ENCODE peak calls at places on chromosome 5, in nine cellular contexts. One of them, this sample, is unnamed.

GRCh38 chr5:1079486-1079885 is 32.4 kb downstream of the SLC12A7 start:
- DNase-seq in mammary epithelial cell: no peak
- DNase-seq in heart left ventricle: no peak
- DNase-seq in osteoblast: no peak
- DNase-seq in endodermal cell: no peak
- DNase-seq in aorta: no peak
- DNase-seq in spleen: no peak
- DNase-seq in neural progenitor cell: no peak
- DNase-seq in CD4-positive, CD25-positive, alpha-beta regulatory T cell: no peak
- DNase-seq in this sample: no peak

GRCh38 chr5:89595065-89595464 is 712.1 kb upstream of the MEF2C start:
- DNase-seq in osteoblast: peak; percentile 11
- DNase-seq in neural progenitor cell: no peak
- DNase-seq in mammary epithelial cell: no peak
- DNase-seq in heart left ventricle: no peak
- DNase-seq in CD4-positive, CD25-positive, alpha-beta regulatory T cell: no peak
- DNase-seq in aorta: no peak
- DNase-seq in endodermal cell: no peak
- DNase-seq in spleen: no peak
- DNase-seq in this sample: no peak

GRCh38 chr5:168529361-168530234 is 493 bp downstream of the FBLL1 start:
- DNase-seq in heart left ventricle: no peak
- DNase-seq in spleen: no peak
- DNase-seq in neural progenitor cell: peak; percentile 47
- DNase-seq in CD4-positive, CD25-positive, alpha-beta regulatory T cell: no peak
- DNase-seq in osteoblast: peak; percentile 72
- DNase-seq in mammary epithelial cell: no peak
- DNase-seq in aorta: peak; percentile 44
- DNase-seq in endodermal cell: peak; percentile 69
- DNase-seq in this sample: no peak

GRCh38 chr5:65769539-65769938 is 47.5 kb downstream of the NLN start:
- DNase-seq in neural progenitor cell: no peak
- DNase-seq in heart left ventricle: no peak
- DNase-seq in aorta: no peak
- DNase-seq in mammary epithelial cell: peak; percentile 87
- DNase-seq in osteoblast: peak; percentile 88
- DNase-seq in spleen: no peak
- DNase-seq in endodermal cell: no peak
- DNase-seq in CD4-positive, CD25-positive, alpha-beta regulatory T cell: no peak
- DNase-seq in this sample: no peak

GRCh38 chr5:180689071-180689694 is 39.8 kb upstream of the FLT4 start:
- DNase-seq in spleen: no peak
- DNase-seq in osteoblast: no peak
- DNase-seq in aorta: no peak
- DNase-seq in endodermal cell: no peak
- DNase-seq in mammary epithelial cell: no peak
- DNase-seq in heart left ventricle: no peak
- DNase-seq in neural progenitor cell: no peak
- DNase-seq in CD4-positive, CD25-positive, alpha-beta regulatory T cell: peak; percentile 55
- DNase-seq in this sample: no peak

GRCh38 chr5:8892931-8893330 is 652.9 kb downstream of the SEMA5A start:
- DNase-seq in spleen: no peak
- DNase-seq in endodermal cell: no peak
- DNase-seq in neural progenitor cell: no peak
- DNase-seq in mammary epithelial cell: no peak
- DNase-seq in osteoblast: no peak
- DNase-seq in aorta: no peak
- DNase-seq in CD4-positive, CD25-positive, alpha-beta regulatory T cell: no peak
- DNase-seq in heart left ventricle: no peak
- DNase-seq in this sample: no peak

GRCh38 chr5:54325610-54326311 is 15.4 kb upstream of the ARL15 start:
- DNase-seq in CD4-positive, CD25-positive, alpha-beta regulatory T cell: no peak
- DNase-seq in spleen: no peak
- DNase-seq in aorta: no peak
- DNase-seq in neural progenitor cell: no peak
- DNase-seq in mammary epithelial cell: no peak
- DNase-seq in endodermal cell: no peak
- DNase-seq in heart left ventricle: no peak
- DNase-seq in osteoblast: no peak
- DNase-seq in this sample: no peak

GRCh38 chr5:1500411-1501091 is 23.2 kb downstream of the LPCAT1 start:
- DNase-seq in neural progenitor cell: no peak
- DNase-seq in spleen: no peak
- DNase-seq in CD4-positive, CD25-positive, alpha-beta regulatory T cell: no peak
- DNase-seq in endodermal cell: no peak
- DNase-seq in heart left ventricle: peak; percentile 74
- DNase-seq in aorta: peak; percentile 85
- DNase-seq in osteoblast: no peak
- DNase-seq in mammary epithelial cell: no peak
- DNase-seq in this sample: peak; percentile 84

GRCh38 chr5:72221099-72221498 is 98.9 kb downstream of the MRPS27 start:
- DNase-seq in heart left ventricle: no peak
- DNase-seq in endodermal cell: no peak
- DNase-seq in CD4-positive, CD25-positive, alpha-beta regulatory T cell: no peak
- DNase-seq in aorta: no peak
- DNase-seq in neural progenitor cell: no peak
- DNase-seq in spleen: no peak
- DNase-seq in mammary epithelial cell: no peak
- DNase-seq in osteoblast: no peak
- DNase-seq in this sample: no peak

GRCh38 chr5:64315778-64316177 is 150.1 kb downstream of the RNF180 start:
- DNase-seq in heart left ventricle: no peak
- DNase-seq in neural progenitor cell: no peak
- DNase-seq in mammary epithelial cell: no peak
- DNase-seq in spleen: no peak
- DNase-seq in osteoblast: no peak
- DNase-seq in aorta: peak; percentile 35
- DNase-seq in CD4-positive, CD25-positive, alpha-beta regulatory T cell: no peak
- DNase-seq in endodermal cell: no peak
- DNase-seq in this sample: no peak

GRCh38 chr5:31783762-31784161 is 144.8 kb downstream of the PDZD2 start:
- DNase-seq in osteoblast: no peak
- DNase-seq in neural progenitor cell: peak; percentile 9
- DNase-seq in endodermal cell: no peak
- DNase-seq in aorta: no peak
- DNase-seq in mammary epithelial cell: no peak
- DNase-seq in CD4-positive, CD25-positive, alpha-beta regulatory T cell: no peak
- DNase-seq in spleen: no peak
- DNase-seq in heart left ventricle: no peak
- DNase-seq in this sample: no peak

DNA sequence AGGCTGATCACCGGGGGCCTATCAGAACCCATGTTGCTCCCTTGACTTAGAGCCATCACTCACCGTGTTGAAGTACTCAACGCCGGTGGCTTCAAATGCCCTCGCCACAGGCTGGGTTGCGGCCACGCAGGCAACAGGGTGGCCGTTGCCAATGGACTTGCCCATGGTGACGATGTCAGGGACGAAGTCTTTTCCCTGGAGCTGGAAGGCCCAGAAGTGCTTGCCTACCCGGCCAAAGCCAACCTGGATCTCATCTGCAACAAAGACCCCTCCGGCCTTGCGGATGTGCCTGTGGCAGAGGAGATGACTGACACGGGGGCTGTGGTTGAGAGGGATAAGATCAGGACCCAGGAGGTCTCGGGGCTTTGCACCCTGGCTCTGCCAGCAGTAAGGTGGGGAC is 10.3 kb downstream of the PHYKPL start:
- DNase-seq in neural progenitor cell: no peak
- DNase-seq in endodermal cell: no peak
- DNase-seq in heart left ventricle: no peak
- DNase-seq in spleen: no peak
- DNase-seq in CD4-positive, CD25-positive, alpha-beta regulatory T cell: no peak
- DNase-seq in osteoblast: no peak
- DNase-seq in aorta: no peak
- DNase-seq in mammary epithelial cell: no peak
- DNase-seq in this sample: no peak
- H3K27ac ChIP-seq in neural progenitor cell: no peak overlapping the region
- H3K27ac ChIP-seq in endodermal cell: no peak overlapping the region
- H3K27ac ChIP-seq in heart left ventricle: no peak overlapping the region
- H3K27ac ChIP-seq in spleen: no peak overlapping the region
- H3K27ac ChIP-seq in CD4-positive, CD25-positive, alpha-beta regulatory T cell: no peak overlapping the region
- H3K27ac ChIP-seq in osteoblast: no peak overlapping the region
- H3K27ac ChIP-seq in aorta: no peak overlapping the region
- H3K27ac ChIP-seq in mammary epithelial cell: no peak overlapping the region
- H3K27ac ChIP-seq in this sample: no peak overlapping the region

DNA sequence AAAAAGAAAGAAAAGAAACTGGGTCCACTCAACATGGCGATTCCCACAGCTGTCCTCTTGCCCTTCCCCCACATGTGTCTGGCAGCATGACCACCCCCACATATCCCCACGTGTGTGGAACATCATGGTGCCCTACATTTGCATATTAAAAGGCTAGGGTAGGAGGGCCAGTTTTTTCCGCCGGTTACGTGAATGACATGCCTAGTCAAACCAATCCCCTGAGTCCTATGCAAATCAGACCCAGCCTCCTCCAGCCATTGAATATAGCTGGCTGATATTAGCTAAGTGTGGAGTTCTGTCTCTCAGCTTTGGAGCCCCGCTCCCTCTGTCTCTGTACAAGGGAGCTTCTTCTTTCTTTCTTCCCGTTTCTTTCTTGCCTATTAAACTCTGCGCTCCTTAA is 33.0 kb upstream of the CCDC112 start:
- DNase-seq in heart left ventricle: no peak
- DNase-seq in osteoblast: no peak
- DNase-seq in spleen: no peak
- DNase-seq in aorta: no peak
- DNase-seq in neural progenitor cell: peak; percentile 6
- DNase-seq in mammary epithelial cell: no peak
- DNase-seq in CD4-positive, CD25-positive, alpha-beta regulatory T cell: no peak
- DNase-seq in endodermal cell: peak; percentile 75
- DNase-seq in this sample: no peak
- H3K4me3 ChIP-seq in heart left ventricle: no peak overlapping the region
- H3K4me3 ChIP-seq in osteoblast: no peak overlapping the region
- H3K4me3 ChIP-seq in spleen: no peak overlapping the region
- H3K4me3 ChIP-seq in aorta: no peak overlapping the region
- H3K4me3 ChIP-seq in neural progenitor cell: no peak overlapping the region
- H3K4me3 ChIP-seq in mammary epithelial cell: no peak overlapping the region
- H3K4me3 ChIP-seq in CD4-positive, CD25-positive, alpha-beta regulatory T cell: no peak overlapping the region
- H3K4me3 ChIP-seq in endodermal cell: no peak overlapping the region
- H3K4me3 ChIP-seq in this sample: no peak overlapping the region

GRCh38 chr5:139847091-139847490 is 51.5 kb downstream of the PSD2 start:
- DNase-seq in heart left ventricle: no peak
- DNase-seq in CD4-positive, CD25-positive, alpha-beta regulatory T cell: no peak
- DNase-seq in osteoblast: peak; percentile 66
- DNase-seq in endodermal cell: no peak
- DNase-seq in aorta: no peak
- DNase-seq in spleen: peak; percentile 64
- DNase-seq in mammary epithelial cell: no peak
- DNase-seq in neural progenitor cell: no peak
- DNase-seq in this sample: no peak

GRCh38 chr5:139847790-139848507 is 52.3 kb downstream of the PSD2 start:
- DNase-seq in mammary epithelial cell: peak; percentile 33
- DNase-seq in neural progenitor cell: peak; percentile 89
- DNase-seq in spleen: peak; percentile 94
- DNase-seq in aorta: peak; percentile 78
- DNase-seq in heart left ventricle: peak; percentile 61
- DNase-seq in endodermal cell: peak; percentile 82
- DNase-seq in CD4-positive, CD25-positive, alpha-beta regulatory T cell: peak; percentile 73
- DNase-seq in osteoblast: peak; percentile 95
- DNase-seq in this sample: no peak

GRCh38 chr5:139843991-139844390 is 48.4 kb downstream of the PSD2 start:
- DNase-seq in CD4-positive, CD25-positive, alpha-beta regulatory T cell: no peak
- DNase-seq in mammary epithelial cell: no peak
- DNase-seq in spleen: no peak
- DNase-seq in heart left ventricle: no peak
- DNase-seq in aorta: no peak
- DNase-seq in osteoblast: peak; percentile 41
- DNase-seq in endodermal cell: no peak
- DNase-seq in neural progenitor cell: no peak
- DNase-seq in this sample: no peak

GRCh38 chr5:139844472-139845145 is 49.0 kb downstream of the PSD2 start:
- DNase-seq in endodermal cell: peak; percentile 96
- DNase-seq in mammary epithelial cell: peak; percentile 41
- DNase-seq in neural progenitor cell: peak; percentile 92
- DNase-seq in aorta: peak; percentile 86
- DNase-seq in spleen: peak; percentile 90
- DNase-seq in heart left ventricle: peak; percentile 56
- DNase-seq in osteoblast: peak; percentile 96
- DNase-seq in CD4-positive, CD25-positive, alpha-beta regulatory T cell: peak; percentile 55
- DNase-seq in this sample: peak; percentile 68

DNA sequence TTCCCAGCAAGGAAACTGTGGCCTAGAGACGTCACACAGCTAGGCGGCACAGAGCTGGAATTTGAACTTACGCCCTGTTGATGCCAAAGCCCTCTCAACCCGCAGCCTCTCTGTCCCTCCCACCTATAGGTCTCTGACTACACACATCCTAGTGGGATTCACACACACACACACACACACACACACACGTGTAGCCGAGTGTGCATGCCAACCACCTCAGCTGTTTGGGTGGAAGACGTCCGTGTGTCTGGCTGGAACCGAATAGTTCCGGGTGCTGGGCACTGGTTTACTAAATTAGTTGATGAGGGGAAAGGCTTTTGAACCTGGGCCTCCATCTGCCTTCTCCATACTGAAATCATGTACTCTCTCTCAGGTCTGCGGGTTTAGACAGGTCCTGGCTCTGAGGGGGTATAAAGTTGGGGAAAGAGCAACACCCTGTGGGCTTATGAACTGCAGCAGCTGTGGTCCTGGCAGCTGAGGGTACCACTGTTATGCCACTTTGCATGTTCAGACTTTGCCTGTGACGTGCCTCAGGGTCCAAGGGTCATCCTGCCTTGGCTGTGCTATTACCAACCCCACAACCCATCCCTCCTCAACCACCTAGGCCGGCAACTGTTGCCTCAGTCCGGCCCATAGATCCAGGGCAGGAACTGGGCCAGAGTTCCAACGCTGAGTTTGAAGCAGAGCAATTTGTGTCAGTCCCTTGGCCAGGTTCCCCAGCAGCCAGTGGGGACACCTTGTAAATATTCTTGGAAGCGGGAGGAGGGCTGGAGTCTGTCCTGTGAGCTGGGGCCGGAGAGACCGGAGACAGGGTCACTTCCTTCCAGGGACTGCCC is 50.5 kb downstream of the PSD2 start:
- DNase-seq in endodermal cell: no peak
- DNase-seq in mammary epithelial cell: no peak
- DNase-seq in osteoblast: peak; percentile 32
- DNase-seq in spleen: peak; percentile 69
- DNase-seq in neural progenitor cell: no peak
- DNase-seq in aorta: no peak
- DNase-seq in CD4-positive, CD25-positive, alpha-beta regulatory T cell: no peak
- DNase-seq in heart left ventricle: no peak
- DNase-seq in this sample: peak; percentile 56
- H3K27me3 ChIP-seq in endodermal cell: peaks cover 70% of the 10 kb centered on the region
- H3K27me3 ChIP-seq in mammary epithelial cell: no peaks in the 10 kb centered on the region
- H3K27me3 ChIP-seq in osteoblast: peaks cover 58% of the 10 kb centered on the region
- H3K27me3 ChIP-seq in spleen: no peaks in the 10 kb centered on the region
- H3K27me3 ChIP-seq in neural progenitor cell: peaks cover 95% of the 10 kb centered on the region
- H3K27me3 ChIP-seq in aorta: no peaks in the 10 kb centered on the region
- H3K27me3 ChIP-seq in CD4-positive, CD25-positive, alpha-beta regulatory T cell: peaks cover 19% of the 10 kb centered on the region
- H3K27me3 ChIP-seq in heart left ventricle: no peaks in the 10 kb centered on the region
- H3K27me3 ChIP-seq in this sample: no peaks in the 10 kb centered on the region

DNA sequence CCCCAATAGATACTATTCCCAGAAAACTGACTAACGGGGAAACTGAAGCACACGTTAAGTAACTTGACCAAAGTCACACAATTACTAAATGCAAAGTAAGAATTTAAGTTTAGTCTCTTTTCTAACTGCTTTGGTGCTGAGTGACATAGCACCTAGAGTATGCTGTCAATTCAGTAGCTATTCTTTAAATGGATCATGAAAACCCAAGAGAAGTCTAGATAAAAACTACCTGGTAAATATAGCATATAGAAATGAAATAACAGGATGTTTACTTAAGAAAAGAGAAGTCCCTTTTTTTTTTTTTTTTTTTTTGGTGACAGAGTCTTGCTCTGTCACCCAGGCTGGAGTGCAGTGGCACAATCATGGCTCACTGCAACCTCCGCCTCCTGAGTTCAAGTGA is 129.2 kb downstream of the PDE4D start:
- DNase-seq in spleen: no peak
- DNase-seq in CD4-positive, CD25-positive, alpha-beta regulatory T cell: no peak
- DNase-seq in heart left ventricle: no peak
- DNase-seq in endodermal cell: no peak
- DNase-seq in neural progenitor cell: no peak
- DNase-seq in osteoblast: no peak
- DNase-seq in aorta: no peak
- DNase-seq in mammary epithelial cell: no peak
- DNase-seq in this sample: no peak
- H3K27ac ChIP-seq in spleen: no peak overlapping the region
- H3K27ac ChIP-seq in CD4-positive, CD25-positive, alpha-beta regulatory T cell: no peak overlapping the region
- H3K27ac ChIP-seq in heart left ventricle: no peak overlapping the region
- H3K27ac ChIP-seq in endodermal cell: no peak overlapping the region
- H3K27ac ChIP-seq in neural progenitor cell: no peak overlapping the region
- H3K27ac ChIP-seq in osteoblast: no peak overlapping the region
- H3K27ac ChIP-seq in aorta: no peak overlapping the region
- H3K27ac ChIP-seq in mammary epithelial cell: no peak overlapping the region
- H3K27ac ChIP-seq in this sample: no peak overlapping the region